ENCODE peak calls at places on chromosomes 16 and 17, in five cellular contexts. L is endodermal cell; C is mesothelial cell of epicardium; R is activated T-helper 9 cell treated with anti-CD3 and anti-CD28 coated beads, Interleukin-2, amount 50 U/mL, for 16 hours; W is tibial artery. D is an unnamed sample.

GRCh38 chr17:7717756-7718350 is 309 bp downstream of the DNAH2 start:
- DNase-seq in L (no peak), W (no peak), R (no peak), C (no peak), D (no peak)

GRCh38 chr17:72901657-72902056 is 190.8 kb downstream of the SLC39A11 start:
- DNase-seq in L (no peak), C (no peak), R (no peak), W (no peak), D (no peak)

GRCh38 chr17:17231621-17232302 is 5.2 kb downstream of the FLCN start:
- DNase-seq in L (no peak), R (no peak), W (peak; percentile 53), C (no peak), D (peak; percentile 23)

GRCh38 chr16:48434653-48435318 is 49.6 kb upstream of the SIAH1 start:
- DNase-seq in L (no peak), R (no peak), W (no peak), C (no peak), D (no peak)

GRCh38 chr17:17605747-17606083 is 14.2 kb upstream of the PEMT start:
- DNase-seq in L (no peak), C (no peak), W (no peak), R (no peak), D (no peak)

GRCh38 chr17:73533127-73533526 is 111.1 kb downstream of the SDK2 start:
- DNase-seq in C (no peak), R (no peak), W (no peak), L (no peak), D (no peak)

GRCh38 chr16:53022374-53022773 is 30.3 kb downstream of the CHD9NB start:
- DNase-seq in R (no peak), C (no peak), L (peak; percentile 77), W (no peak), D (peak; percentile 64)

GRCh38 chr16:5502467-5502869 is 404.9 kb upstream of the EEF2KMT start:
- DNase-seq in C (no peak), W (no peak), R (no peak), L (peak; percentile 89), D (peak; percentile 74)

GRCh38 chr17:32518856-32519768 is 32.3 kb downstream of the CDK5R1 start:
- DNase-seq in C (peak; percentile 65), L (peak; percentile 97), W (peak; percentile 65), R (no peak), D (peak; percentile 98)

D was measured in H7.